ENCODE peak calls at places on chromosome 7, in six cellular contexts. W, U, G, T, Q and A are unnamed samples. For H3K4me1, the result is how much of the 10 kb centered on the place peaks cover.

GRCh38 chr7:1537631-1538412 is 7.3 kb downstream of the MAFK start:
- DNase-seq in T (no peak), Q (peak), U (peak), G (peak), W (no peak), A (peak)

GRCh38 chr7:4659551-4660286 is 22.4 kb upstream of the FOXK1 start:
- DNase-seq in Q (no peak), G (peak), U (no peak), W (no peak), T (peak), A (no peak)

GRCh38 chr7:3217166-3217565 is 83.9 kb upstream of the SDK1 start:
- DNase-seq in U (no peak), T (no peak), W (no peak), G (no peak), Q (no peak), A (no peak)

GRCh38 chr7:133932591-133932990 is 194.5 kb upstream of the LRGUK start:
- DNase-seq in W (no peak), G (no peak), T (no peak), Q (no peak), U (no peak), A (no peak)

GRCh38 chr7:14449291-14449690 is 453.3 kb downstream of the DGKB start:
- DNase-seq in U (no peak), G (no peak), T (no peak), Q (no peak), W (no peak), A (no peak)

GRCh38 chr7:99631311-99632109 is 14.8 kb downstream of the ZSCAN25 start:
- DNase-seq in T (no peak), Q (no peak), U (no peak), W (no peak), G (peak), A (no peak)

GRCh38 chr7:1579481-1580421 is 9.9 kb upstream of the PSMG3 start:
- DNase-seq in W (no peak), Q (peak), U (no peak), T (peak), G (peak), A (peak)

GRCh38 chr7:90804370-90804769 is 208.2 kb downstream of the CDK14 start:
- DNase-seq in G (no peak), W (no peak), Q (no peak), T (no peak), U (no peak), A (no peak)

GRCh38 chr7:101377189-101377736 is 14.6 kb downstream of the COL26A1 start:
- DNase-seq in G (no peak), U (no peak), T (no peak), Q (no peak), W (no peak), A (no peak)

GRCh38 chr7:484365-485101 is 35.1 kb downstream of the PDGFA start:
- DNase-seq in W (no peak), U (no peak), G (no peak), Q (no peak), T (no peak), A (peak)

GRCh38 chr7:73606801-73607691 is 17.3 kb downstream of the MLXIPL start:
- DNase-seq in T (peak), Q (peak), U (no peak), W (no peak), G (peak), A (no peak)

GRCh38 chr7:159066816-159067601 is 77.7 kb downstream of the VIPR2 start:
- DNase-seq in W (no peak), Q (no peak), G (no peak), U (peak), T (no peak), A (peak)

GRCh38 chr7:28533731-28534531 is 121.6 kb downstream of the CREB5 start:
- DNase-seq in U (no peak), T (no peak), W (no peak), Q (peak), G (no peak), A (no peak)

GRCh38 chr7:50598455-50599343 is 33.5 kb upstream of the DDC start:
- DNase-seq in W (no peak), Q (no peak), G (no peak), U (no peak), T (no peak), A (no peak)

GRCh38 chr7:73809454-73810090 is 21.2 kb upstream of the CLDN4 start:
- DNase-seq in Q (peak), T (no peak), G (no peak), W (no peak), U (peak), A (peak)

GRCh38 chr7:24865994-24866615 is 108.8 kb upstream of the GSDME start:
- DNase-seq in U (no peak), W (no peak), Q (no peak), T (no peak), G (no peak), A (no peak)

GRCh38 chr7:3670898-3671297 is 369.8 kb downstream of the SDK1 start:
- DNase-seq in U (no peak), Q (no peak), W (no peak), G (peak), T (no peak), A (no peak)

GRCh38 chr7:17787257-17787656 is 153.0 kb downstream of the SNX13 start:
- DNase-seq in G (no peak), U (no peak), Q (no peak), W (no peak), T (no peak), A (no peak)

GRCh38 chr7:107453388-107453787 is 16.5 kb upstream of the GPR22 start:
- DNase-seq in Q (no peak), W (no peak), U (no peak), G (no peak), T (no peak), A (no peak)

DNA sequence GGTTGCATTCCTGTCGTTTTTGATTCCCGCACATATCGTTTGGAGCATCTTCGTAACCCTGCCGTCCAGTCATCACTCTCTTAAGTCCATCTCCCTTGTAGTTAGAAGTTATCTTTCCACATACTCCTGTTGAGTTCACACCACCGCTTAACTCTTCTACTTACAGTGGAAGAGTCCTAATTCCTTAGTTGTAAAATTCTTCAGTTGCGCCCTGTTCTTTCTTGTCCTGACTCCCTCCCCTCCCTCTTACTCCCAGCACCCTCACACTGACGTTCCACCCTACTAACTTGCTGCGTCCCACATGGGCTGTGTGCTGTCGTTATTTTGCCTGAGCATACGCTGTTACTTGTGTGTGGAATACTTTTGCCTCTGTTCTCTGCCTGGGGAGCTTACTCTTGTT is 11.7 kb downstream of the DNAJB6 start:
- DNase-seq in W (no peak), G (no peak), U (no peak), Q (no peak), T (no peak), A (no peak)
- H3K4me1 ChIP-seq in W (under half), G (under half), U (half or more), Q (under half), T (under half), A (under half)

DNA sequence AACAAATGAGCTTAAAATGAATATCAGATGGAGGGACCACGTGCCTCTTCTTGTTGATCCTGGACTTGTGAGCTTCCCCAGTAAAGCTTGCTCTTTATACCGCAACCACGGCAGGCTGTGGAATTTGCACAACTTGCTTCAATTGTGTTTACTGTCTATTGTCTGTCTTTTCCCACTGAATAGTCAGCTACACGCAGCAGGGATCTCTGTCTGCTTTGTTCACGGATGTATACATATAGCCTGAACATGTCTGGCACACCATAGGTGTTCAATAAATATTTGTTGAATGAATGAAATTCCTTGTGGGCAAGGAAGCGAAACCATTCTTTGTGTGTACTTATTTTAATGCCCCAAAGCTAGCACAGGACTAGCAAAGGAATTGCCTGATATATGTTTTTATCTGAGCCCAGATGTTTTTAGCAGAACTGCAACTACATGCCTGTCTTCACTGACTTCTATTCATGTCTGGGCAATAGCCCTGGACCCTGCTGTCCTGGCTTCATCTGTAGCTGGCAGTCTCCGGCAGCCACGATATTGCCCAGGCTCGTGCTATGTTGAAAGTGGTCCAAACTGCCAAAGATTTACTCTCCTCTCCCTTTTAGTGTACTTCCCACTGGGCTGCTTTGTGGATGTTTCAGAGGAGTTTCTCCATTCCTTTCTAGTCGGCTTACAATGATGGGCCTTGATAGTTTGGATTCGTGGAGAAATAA is 29.9 kb upstream of the IFRD1 start:
- DNase-seq in T (no peak), Q (no peak), G (no peak), U (no peak), W (no peak), A (no peak)
- H3K4me3 ChIP-seq in T (no peak), Q (no peak), G (no peak), U (peak), W (no peak), A (no peak)

DNA sequence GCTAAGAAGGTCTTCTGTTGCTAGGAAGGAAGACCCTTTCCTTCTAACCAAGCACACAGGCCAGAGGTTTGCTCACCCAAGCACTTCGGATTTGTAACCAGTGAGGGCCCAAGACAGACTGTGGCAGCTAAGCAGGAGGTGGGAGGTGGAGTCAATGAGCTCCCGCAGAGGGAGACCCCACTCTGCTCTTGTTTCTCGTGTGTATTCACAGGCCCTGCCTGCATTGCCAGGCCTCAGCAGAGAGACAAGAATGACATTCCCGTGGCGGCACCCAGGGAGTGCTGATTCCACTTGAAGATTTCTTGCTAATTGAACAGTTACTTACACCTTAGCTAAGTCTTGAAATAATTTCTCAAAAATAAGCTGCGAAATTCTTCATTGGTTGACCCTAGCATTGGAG is 13.4 kb downstream of the PKD1L1 start:
- DNase-seq in U (no peak), G (no peak), Q (no peak), W (no peak), T (no peak), A (no peak)
- H3K4me1 ChIP-seq in U (under half), G (under half), Q (under half), W (under half), T (under half), A (under half)

GRCh38 chr7:79454325-79454960 is 976 bp upstream of the MAGI2 start:
- DNase-seq in U (no peak), G (peak), T (no peak), W (no peak), Q (peak), A (no peak)
- H3K4me3 ChIP-seq in U (peak), G (peak), T (no peak), W (no peak), Q (peak), A (peak)